ENCODE peak calls at places on chromosomes 6 and 20, in four cellular contexts. A is K562, Z is HepG2, Q is HCT116. L is an unnamed sample.

GRCh38 chr6:119482850-119483285 is 133.3 kb upstream of the MAN1A1 start:
- DNase-seq in A (peak; percentile 73), Z (no peak), Q (no peak), L (no peak)

GRCh38 chr20:63337786-63338420 is 23.2 kb downstream of the CHRNA4 start:
- DNase-seq in A (no peak), Z (no peak), Q (no peak), L (no peak)

GRCh38 chr6:150068786-150069648 is at the start of gene ULBP3:
- DNase-seq in A (peak; percentile 81), Z (peak; percentile 69), Q (peak; percentile 89), L (no peak)

GRCh38 chr6:95133578-95133977 is 443.8 kb upstream of the MANEA start:
- DNase-seq in A (no peak), Z (no peak), Q (peak; percentile 16), L (peak; percentile 7)

GRCh38 chr6:64459411-64459810 is 823.8 kb downstream of the PHF3 start:
- DNase-seq in A (no peak), Z (no peak), Q (no peak), L (no peak)

GRCh38 chr6:44172759-44173500 is 14.3 kb downstream of the CAPN11 start:
- DNase-seq in A (peak; percentile 91), Z (peak; percentile 67), Q (peak; percentile 59), L (peak; percentile 73)

GRCh38 chr6:12718025-12718424 is 1.5 kb downstream of the PHACTR1 start:
- DNase-seq in A (no peak), Z (peak; percentile 31), Q (no peak), L (no peak)

GRCh38 chr6:135901776-135902524 is 50.4 kb downstream of the PDE7B start:
- DNase-seq in A (no peak), Z (no peak), Q (no peak), L (no peak)

GRCh38 chr6:169169375-169169774 is 84.3 kb downstream of the THBS2 start:
- DNase-seq in A (no peak), Z (no peak), Q (peak; percentile 28), L (no peak)

GRCh38 chr6:150697515-150697914 is 97.8 kb downstream of the PLEKHG1 start:
- DNase-seq in A (no peak), Z (no peak), Q (no peak), L (no peak)

GRCh38 chr6:36827261-36828079 is 11.8 kb downstream of the CPNE5 start:
- DNase-seq in A (peak; percentile 78), Z (no peak), Q (no peak), L (no peak)
- TF ChIP-seq POLR2AphosphoS5 in A (peak; percentile 23), Z (no peak), Q (no peak), L (no peak)

DNA sequence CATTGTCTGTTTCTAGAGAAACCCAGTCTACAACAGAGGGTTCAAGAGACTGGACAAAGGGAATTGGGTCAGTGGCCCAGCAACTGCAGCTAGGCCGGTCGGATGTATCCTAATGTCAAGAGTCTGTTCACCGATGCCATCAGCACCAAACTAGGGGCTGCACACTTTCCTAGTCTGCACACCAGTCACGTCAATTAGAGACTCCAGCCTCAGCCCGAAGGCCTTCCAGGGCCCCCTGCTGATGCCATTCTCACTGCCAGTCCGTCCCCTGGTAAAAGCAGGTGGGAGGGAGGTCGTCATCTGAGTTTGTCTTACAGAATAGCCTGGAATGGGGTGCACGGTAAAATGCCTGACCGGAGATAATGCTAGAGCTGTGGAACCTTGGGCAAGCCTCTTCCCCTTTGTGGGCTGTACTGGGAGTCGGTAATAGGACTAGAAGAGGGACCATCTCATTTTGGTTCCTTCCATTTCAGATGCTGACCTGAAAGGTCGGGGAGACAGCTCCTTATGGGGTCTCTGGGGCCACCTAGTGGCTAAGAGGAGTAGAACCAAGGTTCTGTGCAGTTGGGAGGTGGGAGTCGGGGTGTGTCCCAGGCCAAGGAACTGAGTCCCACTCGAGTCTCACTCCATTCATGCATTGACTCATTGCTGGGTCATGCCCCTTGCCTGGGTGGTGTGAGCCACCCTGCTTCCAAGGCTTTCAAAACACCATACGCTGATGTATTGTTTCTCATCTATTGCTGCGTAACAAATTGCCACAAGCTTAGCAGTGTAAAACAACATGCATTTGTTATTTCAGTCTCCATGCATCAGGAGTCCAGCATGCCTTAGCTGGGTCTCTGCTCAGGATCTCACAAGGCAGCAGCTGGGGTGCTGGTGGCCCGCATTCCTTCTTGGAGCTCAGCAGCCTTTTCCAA is 5.1 kb downstream of the SOX12 start:
- DNase-seq in A (peak; percentile 65), Z (peak; percentile 71), Q (no peak), L (no peak)
- TF ChIP-seq TCF7L2 in A (no peak), Z (no peak), Q (no peak), L (no peak)

GRCh38 chr6:54865091-54865631 is 18.6 kb downstream of the FAM83B start:
- DNase-seq in A (no peak), Z (no peak), Q (no peak), L (no peak)

GRCh38 chr6:54861846-54862616 is 15.5 kb downstream of the FAM83B start:
- DNase-seq in A (no peak), Z (no peak), Q (no peak), L (no peak)

GRCh38 chr6:54860132-54860531 is 13.6 kb downstream of the FAM83B start:
- DNase-seq in A (no peak), Z (no peak), Q (no peak), L (no peak)

GRCh38 chr6:54864272-54864671 is 17.7 kb downstream of the FAM83B start:
- DNase-seq in A (no peak), Z (no peak), Q (no peak), L (no peak)

GRCh38 chr6:54860739-54861138 is 14.2 kb downstream of the FAM83B start:
- DNase-seq in A (no peak), Z (no peak), Q (peak; percentile 48), L (no peak)
- TF ChIP-seq POLR2AphosphoS5 in A (no peak), Z (no peak), Q (no peak), L (no peak)

GRCh38 chr20:38175221-38176030 is 10.4 kb upstream of the TGM2 start:
- DNase-seq in A (no peak), Z (no peak), Q (no peak), L (no peak)

GRCh38 chr20:38172344-38172743 is 7.3 kb upstream of the TGM2 start:
- DNase-seq in A (no peak), Z (peak; percentile 48), Q (no peak), L (no peak)

GRCh38 chr20:38170914-38171300 is 5.8 kb upstream of the TGM2 start:
- DNase-seq in A (no peak), Z (no peak), Q (no peak), L (no peak)

GRCh38 chr20:38171301-38172010 is 6.4 kb upstream of the TGM2 start:
- DNase-seq in A (peak; percentile 39), Z (peak; percentile 71), Q (no peak), L (no peak)

GRCh38 chr20:38173237-38174156 is 8.4 kb upstream of the TGM2 start:
- DNase-seq in A (peak; percentile 47), Z (peak; percentile 85), Q (no peak), L (no peak)
- TF ChIP-seq TCF7L2 in A (no peak), Z (no peak), Q (no peak), L (no peak)

GRCh38 chr6:35036828-35037095 is 104.4 kb downstream of the TCP11 start:
- DNase-seq in A (no peak), Z (no peak), Q (no peak), L (no peak)

GRCh38 chr6:35036059-35036827 is 104.9 kb downstream of the TCP11 start:
- DNase-seq in A (no peak), Z (no peak), Q (no peak), L (no peak)

GRCh38 chr6:35033683-35034082 is 107.5 kb downstream of the TCP11 start:
- DNase-seq in A (no peak), Z (no peak), Q (no peak), L (no peak)

GRCh38 chr6:35035481-35036030 is 105.6 kb downstream of the TCP11 start:
- DNase-seq in A (no peak), Z (no peak), Q (no peak), L (no peak)

DNA sequence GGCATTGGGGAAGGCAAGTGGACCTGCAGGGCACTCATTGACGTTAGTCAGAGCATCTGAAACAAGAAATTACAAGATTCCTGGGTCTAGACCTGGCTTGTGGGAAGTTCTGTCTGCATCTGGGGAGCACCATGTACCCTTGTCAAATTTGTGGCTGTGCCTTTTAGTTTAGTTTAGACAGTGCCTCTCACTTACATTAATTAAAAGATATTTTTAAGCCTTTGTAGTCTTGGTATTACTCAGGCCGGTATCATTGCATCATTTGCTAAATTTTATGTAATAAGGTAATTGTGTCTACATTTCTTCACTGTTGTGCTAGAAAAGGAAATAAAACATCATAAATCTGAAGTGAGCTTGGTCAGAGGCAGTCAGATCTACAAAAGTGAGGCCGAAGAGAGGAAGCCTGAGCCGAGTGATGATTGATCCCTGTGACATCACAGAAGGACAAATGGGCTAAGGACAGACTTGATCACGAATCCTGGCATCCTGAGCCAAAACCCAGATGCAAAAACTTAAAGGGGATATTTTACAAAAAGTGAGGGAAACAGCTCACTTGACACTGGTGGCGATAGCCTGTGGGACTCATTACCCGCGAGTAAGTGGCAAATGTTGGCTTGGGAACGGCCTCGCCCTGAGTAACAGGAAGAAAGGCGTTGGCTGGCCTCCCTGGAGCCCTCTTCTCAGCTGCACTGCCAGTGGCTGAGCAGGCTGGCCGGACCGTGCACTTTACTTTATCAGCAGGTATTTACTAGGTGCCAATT is 106.5 kb downstream of the TCP11 start:
- DNase-seq in A (no peak), Z (no peak), Q (no peak), L (no peak)
- TF ChIP-seq POLR2AphosphoS5 in A (no peak), Z (no peak), Q (no peak), L (no peak)

L was measured in Panc1.